ENCODE peak calls at places on chromosome 1, in five cellular contexts. E, I, N, B and A are unnamed samples. For H3K36me3, the result is how much of the 10 kb centered on the place peaks cover.

GRCh38 chr1:41919764-41920397 is 1.2 kb upstream of the HIVEP3 start:
- DNase-seq in B (no peak), E (peak), I (no peak), N (peak), A (peak)

GRCh38 chr1:162994921-162995320 is 74.2 kb upstream of the RGS4 start:
- DNase-seq in N (peak), B (no peak), E (peak), I (no peak), A (no peak)

GRCh38 chr1:36386262-36387140 is 777 bp upstream of the STK40 start:
- DNase-seq in N (peak), E (peak), B (peak), I (peak), A (peak)

GRCh38 chr1:226003502-226004170 is 4.5 kb upstream of the SDE2 start:
- DNase-seq in I (no peak), N (no peak), E (no peak), B (no peak), A (no peak)

GRCh38 chr1:52601519-52601918 is 652 bp upstream of the GPX7 start:
- DNase-seq in E (no peak), I (no peak), N (no peak), B (no peak), A (no peak)

GRCh38 chr1:164914208-164914607 is 355.2 kb downstream of the PBX1 start:
- DNase-seq in B (peak), N (peak), E (peak), I (no peak), A (peak)

GRCh38 chr1:31306278-31306677 is 9.4 kb downstream of the ZCCHC17 start:
- DNase-seq in E (peak), B (no peak), N (peak), I (peak), A (peak)

GRCh38 chr1:46067652-46068051 is 64.8 kb downstream of the PIK3R3 start:
- DNase-seq in B (no peak), N (no peak), I (no peak), E (no peak), A (no peak)

GRCh38 chr1:94804442-94804837 is 15.7 kb upstream of the SLC44A3 start:
- DNase-seq in N (no peak), I (no peak), B (no peak), E (no peak), A (no peak)

GRCh38 chr1:22751124-22751531 is 40.5 kb downstream of the EPHB2 start:
- DNase-seq in I (no peak), B (no peak), E (no peak), N (no peak), A (no peak)

GRCh38 chr1:29236743-29236992 is 346 bp downstream of the PTPRU start:
- DNase-seq in N (peak), E (no peak), I (no peak), B (no peak), A (peak)
- TF ChIP-seq EZH2 in N (no peak), E (no peak), I (no peak), B (no peak), A (no peak)

GRCh38 chr1:181021155-181021554 is 1.5 kb downstream of the STX6 start:
- DNase-seq in N (no peak), E (no peak), B (no peak), I (no peak), A (no peak)
- H3K36me3 ChIP-seq in N (under half), E (under half), B (under half), I (under half), A (under half)

GRCh38 chr1:197917813-197918646 is 858 bp downstream of the LHX9 start:
- DNase-seq in I (no peak), E (peak), B (no peak), N (no peak), A (no peak)

GRCh38 chr1:197914510-197914909 is 2.7 kb upstream of the LHX9 start:
- DNase-seq in N (no peak), E (no peak), B (no peak), I (no peak), A (no peak)

GRCh38 chr1:197915217-197915616 is 2.0 kb upstream of the LHX9 start:
- DNase-seq in I (no peak), E (no peak), N (no peak), B (no peak), A (no peak)

GRCh38 chr1:197917553-197917812 is 311 bp downstream of the LHX9 start:
- DNase-seq in N (no peak), I (no peak), B (no peak), E (no peak), A (no peak)

GRCh38 chr1:197915797-197916686 is 1.1 kb upstream of the LHX9 start:
- DNase-seq in E (peak), I (no peak), B (no peak), N (peak), A (peak)
- TF ChIP-seq EZH2 in E (no peak), I (peak), B (no peak), N (peak), A (peak)

GRCh38 chr1:100479620-100480338 is 58.2 kb upstream of the GPR88 start:
- DNase-seq in E (no peak), N (no peak), I (no peak), B (no peak), A (no peak)
- H3K36me3 ChIP-seq in E (under half), N (under half), I (under half), B (under half), A (under half)

GRCh38 chr1:100539836-100540536 is 2.0 kb downstream of the GPR88 start:
- DNase-seq in B (no peak), E (peak), I (no peak), N (peak), A (peak)
- TF ChIP-seq EZH2 in B (no peak), E (no peak), I (peak), N (peak), A (no peak)

DNA sequence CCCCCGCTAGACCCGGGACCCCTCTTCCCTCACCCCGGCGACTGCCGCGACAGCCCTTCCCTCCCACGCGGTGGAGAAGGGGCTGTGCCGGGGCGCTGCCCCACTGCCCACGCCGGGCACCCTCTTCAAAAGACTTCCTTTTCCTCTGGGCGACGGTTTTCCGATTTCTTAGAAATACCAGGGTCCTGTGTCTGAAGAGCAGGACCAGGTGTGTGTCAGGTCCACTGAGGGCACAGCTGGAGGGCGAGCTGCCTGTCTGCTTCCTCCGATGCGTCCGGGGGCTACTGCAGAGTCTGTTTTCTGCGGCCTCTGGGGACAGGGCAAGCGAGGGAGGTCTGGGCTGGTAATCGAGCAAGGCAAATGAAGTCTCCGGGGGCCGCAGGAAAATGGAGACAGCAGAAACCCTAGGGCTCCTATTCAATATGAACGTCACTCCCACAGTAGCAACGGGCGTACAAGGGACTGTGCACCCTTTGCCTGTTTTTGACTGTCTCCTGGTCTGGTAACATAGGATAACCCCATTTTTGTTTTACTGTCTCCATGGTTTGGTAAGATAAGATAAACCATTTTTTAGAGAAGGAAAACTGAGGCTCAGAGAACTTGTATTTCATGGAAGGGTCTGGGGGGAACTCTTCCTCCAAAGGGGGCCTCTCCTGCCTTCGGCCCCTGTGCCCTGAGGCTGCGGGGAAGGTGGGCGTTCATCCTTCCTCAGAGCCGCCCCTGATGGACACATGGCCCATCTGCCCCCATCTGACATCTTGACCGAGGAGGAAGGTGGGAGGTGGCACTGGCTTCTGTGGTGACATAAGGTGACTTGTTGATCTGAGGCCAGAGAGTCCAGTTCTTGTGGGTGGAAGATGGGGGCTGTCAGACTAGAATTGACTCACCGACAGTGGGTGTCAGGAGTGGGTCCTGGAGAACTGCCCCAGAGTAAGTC is 970 bp downstream of the TNFRSF1B start:
- DNase-seq in I (no peak), N (no peak), E (no peak), B (no peak), A (no peak)
- H3K36me3 ChIP-seq in I (under half), N (under half), E (under half), B (under half), A (under half)

DNA sequence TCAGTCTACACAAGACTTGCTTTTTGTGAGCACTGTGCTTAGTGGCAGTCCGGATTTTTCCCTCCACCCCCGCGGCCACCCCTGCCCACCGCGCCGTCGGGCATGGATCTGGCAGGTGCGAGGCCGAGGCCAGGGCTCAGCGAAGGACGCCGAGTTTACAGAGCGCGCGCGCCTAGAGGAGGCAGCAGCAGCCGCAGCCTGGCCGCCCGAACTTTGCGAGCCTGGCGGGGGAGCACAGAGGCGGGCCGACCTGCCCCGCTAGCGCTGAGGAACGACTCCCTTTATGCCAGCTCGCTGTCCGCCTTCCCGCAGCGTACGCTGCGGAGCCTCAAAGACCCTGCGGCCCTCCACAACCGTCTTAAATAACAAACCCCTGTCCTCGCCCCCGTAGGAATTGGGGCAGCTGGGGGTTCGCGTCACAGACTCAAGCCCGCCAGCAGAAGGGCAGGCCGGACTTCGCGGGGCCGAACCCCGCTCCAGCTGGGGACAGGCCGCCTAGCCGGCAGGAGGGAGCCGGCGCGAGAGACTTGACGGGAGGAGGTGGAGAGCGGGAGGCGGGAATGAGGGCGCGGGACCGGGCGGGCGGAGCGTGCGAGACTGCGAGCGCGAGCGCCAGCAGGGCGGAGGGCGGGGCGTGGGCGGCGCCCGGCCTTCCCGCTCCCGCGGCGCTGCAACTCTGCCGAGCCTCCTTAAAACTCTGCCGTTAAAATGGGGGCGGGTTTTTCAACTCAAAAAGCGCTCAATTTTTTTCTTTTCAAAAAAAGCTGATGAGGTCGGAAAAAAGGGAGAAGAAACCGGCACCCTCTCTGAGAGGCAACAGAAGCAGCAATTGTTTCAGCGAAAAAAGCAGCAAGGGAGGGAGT is 1.8 kb upstream of the CDKN2C start:
- DNase-seq in I (no peak), B (no peak), E (peak), N (peak), A (peak)
- TF ChIP-seq EZH2 in I (no peak), B (no peak), E (no peak), N (no peak), A (no peak)

DNA sequence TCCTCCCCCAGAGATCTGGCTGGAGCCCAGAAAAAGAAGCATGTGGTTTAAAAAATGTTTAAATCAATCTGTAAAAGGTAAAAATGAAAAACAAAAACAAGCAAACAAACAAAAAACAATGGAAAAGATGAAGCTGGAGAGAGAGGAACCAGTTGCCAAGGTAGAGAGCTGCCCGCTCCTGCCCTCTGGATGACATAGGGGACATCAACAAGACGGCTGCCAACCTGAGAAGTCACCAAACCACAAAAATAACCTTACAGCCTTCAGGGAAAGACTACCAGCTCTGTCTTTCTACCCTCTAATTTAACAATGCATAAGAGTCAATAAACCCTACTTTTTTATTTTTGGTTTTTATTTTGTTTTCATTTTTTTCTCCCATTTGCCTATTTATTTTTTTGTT is 8.5 kb upstream of the IPO9 start:
- DNase-seq in B (no peak), I (no peak), E (no peak), N (no peak), A (no peak)
- H3K36me3 ChIP-seq in B (half or more), I (under half), E (half or more), N (under half), A (half or more)

GRCh38 chr1:200036616-200037270 is 9.2 kb downstream of the NR5A2 start:
- DNase-seq in E (no peak), I (no peak), B (no peak), N (no peak), A (no peak)
- TF ChIP-seq EZH2 in E (no peak), I (no peak), B (no peak), N (no peak), A (no peak)